ENCODE peak calls at places on chromosomes 2 and 18, in eight cellular contexts. One of them, this sample, is unnamed.

GRCh38 chr2:228048838-228049490 is 132.5 kb downstream of the SPHKAP start:
- DNase-seq in A549: peak; percentile 41
- DNase-seq in caudate nucleus: no peak
- DNase-seq in H4: peak; percentile 55
- DNase-seq in HEK293T: peak; percentile 52
- DNase-seq in astrocyte of the hippocampus: peak; percentile 42
- DNase-seq in mucosa of descending colon: peak; percentile 26
- DNase-seq in GM20000: peak; percentile 3
- DNase-seq in this sample: peak; percentile 17

GRCh38 chr2:7954223-7954622 is 727.6 kb upstream of the ID2 start:
- DNase-seq in A549: no peak
- DNase-seq in caudate nucleus: no peak
- DNase-seq in H4: no peak
- DNase-seq in HEK293T: no peak
- DNase-seq in astrocyte of the hippocampus: no peak
- DNase-seq in mucosa of descending colon: no peak
- DNase-seq in GM20000: no peak
- DNase-seq in this sample: no peak

GRCh38 chr2:205746408-205746785 is 64.1 kb downstream of the NRP2 start:
- DNase-seq in A549: no peak
- DNase-seq in caudate nucleus: no peak
- DNase-seq in H4: no peak
- DNase-seq in HEK293T: no peak
- DNase-seq in astrocyte of the hippocampus: no peak
- DNase-seq in mucosa of descending colon: no peak
- DNase-seq in GM20000: no peak
- DNase-seq in this sample: no peak

GRCh38 chr2:145752091-145752806 is 1232.3 kb upstream of the ZEB2 start:
- DNase-seq in A549: peak; percentile 3
- DNase-seq in caudate nucleus: no peak
- DNase-seq in H4: peak; percentile 91
- DNase-seq in HEK293T: peak; percentile 61
- DNase-seq in astrocyte of the hippocampus: peak; percentile 84
- DNase-seq in mucosa of descending colon: no peak
- DNase-seq in GM20000: peak; percentile 31
- DNase-seq in this sample: peak; percentile 70

GRCh38 chr2:46334389-46335345 is 37.5 kb downstream of the EPAS1 start:
- DNase-seq in A549: no peak
- DNase-seq in caudate nucleus: no peak
- DNase-seq in H4: no peak
- DNase-seq in HEK293T: no peak
- DNase-seq in astrocyte of the hippocampus: peak; percentile 75
- DNase-seq in mucosa of descending colon: no peak
- DNase-seq in GM20000: no peak
- DNase-seq in this sample: no peak

GRCh38 chr2:42566837-42567251 is 1.6 kb upstream of the MTA3 start:
- DNase-seq in A549: no peak
- DNase-seq in caudate nucleus: no peak
- DNase-seq in H4: no peak
- DNase-seq in HEK293T: no peak
- DNase-seq in astrocyte of the hippocampus: peak; percentile 30
- DNase-seq in mucosa of descending colon: no peak
- DNase-seq in GM20000: peak; percentile 49
- DNase-seq in this sample: peak; percentile 24

GRCh38 chr18:47730795-47731194 is 199.7 kb downstream of the SMAD2 start:
- DNase-seq in A549: no peak
- DNase-seq in caudate nucleus: no peak
- DNase-seq in H4: peak; percentile 13
- DNase-seq in HEK293T: no peak
- DNase-seq in astrocyte of the hippocampus: no peak
- DNase-seq in mucosa of descending colon: no peak
- DNase-seq in GM20000: no peak
- DNase-seq in this sample: no peak

GRCh38 chr18:5546660-5547059 is 2.9 kb upstream of the EPB41L3 start:
- DNase-seq in A549: no peak
- DNase-seq in caudate nucleus: no peak
- DNase-seq in H4: peak; percentile 16
- DNase-seq in HEK293T: peak; percentile 34
- DNase-seq in astrocyte of the hippocampus: peak; percentile 71
- DNase-seq in mucosa of descending colon: peak; percentile 19
- DNase-seq in GM20000: peak; percentile 25
- DNase-seq in this sample: peak; percentile 36

GRCh38 chr2:146041291-146041868 is 1521.5 kb upstream of the ZEB2 start:
- DNase-seq in A549: no peak
- DNase-seq in caudate nucleus: no peak
- DNase-seq in H4: no peak
- DNase-seq in HEK293T: peak; percentile 8
- DNase-seq in astrocyte of the hippocampus: no peak
- DNase-seq in mucosa of descending colon: no peak
- DNase-seq in GM20000: no peak
- DNase-seq in this sample: no peak

GRCh38 chr18:23798824-23799223 is 109.6 kb downstream of the LAMA3 start:
- DNase-seq in A549: no peak
- DNase-seq in caudate nucleus: no peak
- DNase-seq in H4: no peak
- DNase-seq in HEK293T: no peak
- DNase-seq in astrocyte of the hippocampus: no peak
- DNase-seq in mucosa of descending colon: no peak
- DNase-seq in GM20000: no peak
- DNase-seq in this sample: no peak

GRCh38 chr2:134148843-134149472 is 104.9 kb upstream of the MGAT5 start:
- DNase-seq in A549: no peak
- DNase-seq in caudate nucleus: no peak
- DNase-seq in H4: no peak
- DNase-seq in HEK293T: no peak
- DNase-seq in astrocyte of the hippocampus: no peak
- DNase-seq in mucosa of descending colon: no peak
- DNase-seq in GM20000: no peak
- DNase-seq in this sample: no peak

GRCh38 chr2:190340369-190340768 is 3.0 kb upstream of the INPP1 start:
- DNase-seq in A549: no peak
- DNase-seq in caudate nucleus: no peak
- DNase-seq in H4: peak; percentile 20
- DNase-seq in HEK293T: no peak
- DNase-seq in astrocyte of the hippocampus: no peak
- DNase-seq in mucosa of descending colon: no peak
- DNase-seq in GM20000: no peak
- DNase-seq in this sample: no peak

GRCh38 chr18:75070235-75070624 is 138.7 kb downstream of the PTGR3 start:
- DNase-seq in A549: no peak
- DNase-seq in caudate nucleus: no peak
- DNase-seq in H4: no peak
- DNase-seq in HEK293T: no peak
- DNase-seq in astrocyte of the hippocampus: no peak
- DNase-seq in mucosa of descending colon: no peak
- DNase-seq in GM20000: no peak
- DNase-seq in this sample: no peak

GRCh38 chr2:30230479-30230854 is 867 bp upstream of the LBH start:
- DNase-seq in A549: no peak
- DNase-seq in caudate nucleus: no peak
- DNase-seq in H4: no peak
- DNase-seq in HEK293T: no peak
- DNase-seq in astrocyte of the hippocampus: peak; percentile 77
- DNase-seq in mucosa of descending colon: no peak
- DNase-seq in GM20000: no peak
- DNase-seq in this sample: no peak

GRCh38 chr2:27954771-27955384 is 64.3 kb downstream of the BABAM2 start:
- DNase-seq in A549: peak; percentile 60
- DNase-seq in caudate nucleus: no peak
- DNase-seq in H4: peak; percentile 81
- DNase-seq in HEK293T: no peak
- DNase-seq in astrocyte of the hippocampus: peak; percentile 88
- DNase-seq in mucosa of descending colon: peak; percentile 39
- DNase-seq in GM20000: no peak
- DNase-seq in this sample: peak; percentile 21

GRCh38 chr2:163610817-163611556 is 124.8 kb downstream of the FIGN start:
- DNase-seq in A549: peak; percentile 5
- DNase-seq in caudate nucleus: peak; percentile 24
- DNase-seq in H4: no peak
- DNase-seq in HEK293T: peak; percentile 17
- DNase-seq in astrocyte of the hippocampus: no peak
- DNase-seq in mucosa of descending colon: peak; percentile 4
- DNase-seq in GM20000: peak; percentile 5
- DNase-seq in this sample: peak; percentile 61

GRCh38 chr2:88005776-88006175 is 10.6 kb downstream of the RNU2-63P start:
- DNase-seq in A549: no peak
- DNase-seq in caudate nucleus: no peak
- DNase-seq in H4: no peak
- DNase-seq in HEK293T: no peak
- DNase-seq in astrocyte of the hippocampus: no peak
- DNase-seq in mucosa of descending colon: no peak
- DNase-seq in GM20000: no peak
- DNase-seq in this sample: no peak

GRCh38 chr2:176130153-176130916 is 830 bp downstream of the HOXD8 start:
- DNase-seq in A549: peak; percentile 34
- DNase-seq in caudate nucleus: no peak
- DNase-seq in H4: no peak
- DNase-seq in HEK293T: peak; percentile 59
- DNase-seq in astrocyte of the hippocampus: peak; percentile 39
- DNase-seq in mucosa of descending colon: peak; percentile 60
- DNase-seq in GM20000: no peak
- DNase-seq in this sample: no peak

GRCh38 chr2:102872388-102872787 is 110.6 kb downstream of the TMEM182 start:
- DNase-seq in A549: no peak
- DNase-seq in caudate nucleus: no peak
- DNase-seq in H4: no peak
- DNase-seq in HEK293T: no peak
- DNase-seq in astrocyte of the hippocampus: peak; percentile 7
- DNase-seq in mucosa of descending colon: no peak
- DNase-seq in GM20000: no peak
- DNase-seq in this sample: no peak

GRCh38 chr2:170421175-170421687 is 243.3 kb downstream of the MYO3B start:
- DNase-seq in A549: no peak
- DNase-seq in caudate nucleus: no peak
- DNase-seq in H4: no peak
- DNase-seq in HEK293T: no peak
- DNase-seq in astrocyte of the hippocampus: no peak
- DNase-seq in mucosa of descending colon: no peak
- DNase-seq in GM20000: no peak
- DNase-seq in this sample: no peak

GRCh38 chr2:170770304-170771048 is at the start of gene ERICH2:
- DNase-seq in A549: peak; percentile 55
- DNase-seq in caudate nucleus: peak; percentile 39
- DNase-seq in H4: peak; percentile 84
- DNase-seq in HEK293T: peak; percentile 88
- DNase-seq in astrocyte of the hippocampus: peak; percentile 83
- DNase-seq in mucosa of descending colon: peak; percentile 83
- DNase-seq in GM20000: peak; percentile 94
- DNase-seq in this sample: peak; percentile 74

GRCh38 chr2:108129636-108130035 is 110.1 kb upstream of the SULT1C3 start:
- DNase-seq in A549: no peak
- DNase-seq in caudate nucleus: no peak
- DNase-seq in H4: no peak
- DNase-seq in HEK293T: no peak
- DNase-seq in astrocyte of the hippocampus: no peak
- DNase-seq in mucosa of descending colon: no peak
- DNase-seq in GM20000: no peak
- DNase-seq in this sample: peak; percentile 39

GRCh38 chr18:43800584-43800983 is 523.3 kb upstream of the SYT4 start:
- DNase-seq in A549: no peak
- DNase-seq in caudate nucleus: no peak
- DNase-seq in H4: no peak
- DNase-seq in HEK293T: no peak
- DNase-seq in astrocyte of the hippocampus: no peak
- DNase-seq in mucosa of descending colon: no peak
- DNase-seq in GM20000: no peak
- DNase-seq in this sample: no peak

This sample was measured in putamen.